ENCODE peak calls at places on chromosome 6, in seven cellular contexts. M, V, D, T, U, O and C are unnamed samples.

GRCh38 chr6:35078896-35079295 is 62.2 kb downstream of the TCP11 start:
- DNase-seq in D (no peak), V (no peak), O (no peak), T (no peak), M (no peak), U (no peak), C (no peak)

GRCh38 chr6:35417979-35418661 is 34.0 kb upstream of the FANCE start:
- DNase-seq in V (no peak), D (no peak), U (no peak), T (no peak), M (no peak), O (no peak), C (no peak)

GRCh38 chr6:3471711-3472110 is 14.9 kb upstream of the SLC22A23 start:
- DNase-seq in T (no peak), M (no peak), V (no peak), D (no peak), O (no peak), U (no peak), C (no peak)

GRCh38 chr6:3885262-3886036 is 36.3 kb downstream of the FAM50B start:
- DNase-seq in U (no peak), O (no peak), D (no peak), M (peak), V (no peak), T (no peak), C (no peak)

GRCh38 chr6:15329154-15329781 is 83.4 kb downstream of the JARID2 start:
- DNase-seq in M (peak), O (no peak), U (no peak), V (no peak), D (no peak), T (no peak), C (no peak)

GRCh38 chr6:37051138-37052026 is 45.9 kb downstream of the FGD2 start:
- DNase-seq in D (peak), M (peak), U (peak), V (peak), T (peak), O (peak), C (peak)

GRCh38 chr6:34959221-34959620 is 70.2 kb downstream of the ANKS1A start:
- DNase-seq in T (no peak), V (no peak), D (no peak), M (no peak), U (no peak), O (no peak), C (no peak)

GRCh38 chr6:87914637-87915395 is 132.8 kb upstream of the SPACA1 start:
- DNase-seq in D (no peak), M (no peak), T (no peak), V (no peak), U (no peak), O (peak), C (no peak)

GRCh38 chr6:135062735-135063134 is 8.1 kb upstream of the HBS1L start:
- DNase-seq in O (peak), U (no peak), D (no peak), M (no peak), T (no peak), V (no peak), C (no peak)

GRCh38 chr6:33619166-33619565 is 2.0 kb upstream of the ITPR3 start:
- DNase-seq in U (no peak), T (no peak), V (no peak), M (no peak), D (no peak), O (no peak), C (no peak)
- TF ChIP-seq CTCF in U (no peak), T (no peak), V (peak), M (no peak), D (no peak), O (no peak), C (no peak)

GRCh38 chr6:119979862-119980261 is 630.3 kb upstream of the MAN1A1 start:
- DNase-seq in U (no peak), M (peak), O (peak), T (no peak), V (no peak), D (no peak), C (no peak)
- TF ChIP-seq CTCF in U (no peak), M (peak), O (peak), T (no peak), V (no peak), D (no peak), C (peak)

GRCh38 chr6:166307082-166307980 is 861 bp downstream of the PRR18 start:
- DNase-seq in T (no peak), U (no peak), V (no peak), D (no peak), O (no peak), M (no peak), C (peak)
- TF ChIP-seq CTCF in T (no peak), U (no peak), V (no peak), D (no peak), O (no peak), M (no peak), C (no peak)

GRCh38 chr6:5610640-5611039 is 349.3 kb downstream of the FARS2 start:
- DNase-seq in O (no peak), D (no peak), U (no peak), M (no peak), V (no peak), T (peak), C (no peak)
- TF ChIP-seq CTCF in O (no peak), D (no peak), U (no peak), M (no peak), V (no peak), T (no peak), C (no peak)

GRCh38 chr6:66662196-66662595 is 955.2 kb upstream of the EYS start:
- DNase-seq in M (peak), V (no peak), T (no peak), D (no peak), O (no peak), U (no peak), C (no peak)
- TF ChIP-seq CTCF in M (peak), V (no peak), T (no peak), D (no peak), O (peak), U (no peak), C (peak)

GRCh38 chr6:157323924-157324276 is 581 bp upstream of the TMEM242 start:
- DNase-seq in U (peak), T (peak), M (peak), D (peak), V (peak), O (peak), C (peak)
- TF ChIP-seq CTCF in U (no peak), T (peak), M (no peak), D (no peak), V (no peak), O (no peak), C (peak)